ENCODE peak calls at places on chromosomes 12 and 14, in eight cellular contexts. One of them, this sample, is unnamed.

GRCh38 chr12:57127101-57127709 is 1.1 kb upstream of the LRP1 start:
- DNase-seq in A549: peak
- DNase-seq in cardiac fibroblast: no peak
- DNase-seq in heart left ventricle: peak
- DNase-seq in IMR-90: no peak
- DNase-seq in astrocyte of the cerebellum: no peak
- DNase-seq in right cardiac atrium: peak
- DNase-seq in naive thymus-derived CD4-positive, alpha-beta T cell: peak
- DNase-seq in this sample: no peak

GRCh38 chr14:69045857-69046351 is 66.8 kb upstream of the ACTN1 start:
- DNase-seq in A549: no peak
- DNase-seq in cardiac fibroblast: peak
- DNase-seq in heart left ventricle: peak
- DNase-seq in IMR-90: no peak
- DNase-seq in astrocyte of the cerebellum: no peak
- DNase-seq in right cardiac atrium: peak
- DNase-seq in naive thymus-derived CD4-positive, alpha-beta T cell: no peak
- DNase-seq in this sample: no peak

GRCh38 chr14:22547948-22548750 is 40.9 kb downstream of the DAD1 start:
- DNase-seq in A549: no peak
- DNase-seq in cardiac fibroblast: no peak
- DNase-seq in heart left ventricle: no peak
- DNase-seq in IMR-90: no peak
- DNase-seq in astrocyte of the cerebellum: no peak
- DNase-seq in right cardiac atrium: no peak
- DNase-seq in naive thymus-derived CD4-positive, alpha-beta T cell: no peak
- DNase-seq in this sample: no peak

GRCh38 chr14:55353686-55354467 is 57.8 kb downstream of the ATG14 start:
- DNase-seq in A549: no peak
- DNase-seq in cardiac fibroblast: no peak
- DNase-seq in heart left ventricle: no peak
- DNase-seq in IMR-90: no peak
- DNase-seq in astrocyte of the cerebellum: no peak
- DNase-seq in right cardiac atrium: no peak
- DNase-seq in naive thymus-derived CD4-positive, alpha-beta T cell: peak
- DNase-seq in this sample: no peak

GRCh38 chr14:49980027-49980426 is 87.1 kb downstream of the ARF6 start:
- DNase-seq in A549: no peak
- DNase-seq in cardiac fibroblast: no peak
- DNase-seq in heart left ventricle: no peak
- DNase-seq in IMR-90: no peak
- DNase-seq in astrocyte of the cerebellum: no peak
- DNase-seq in right cardiac atrium: no peak
- DNase-seq in naive thymus-derived CD4-positive, alpha-beta T cell: no peak
- DNase-seq in this sample: no peak

GRCh38 chr12:14238224-14238792 is 127.2 kb upstream of the ATF7IP start:
- DNase-seq in A549: peak
- DNase-seq in cardiac fibroblast: peak
- DNase-seq in heart left ventricle: no peak
- DNase-seq in IMR-90: peak
- DNase-seq in astrocyte of the cerebellum: peak
- DNase-seq in right cardiac atrium: no peak
- DNase-seq in naive thymus-derived CD4-positive, alpha-beta T cell: no peak
- DNase-seq in this sample: no peak

GRCh38 chr14:50232276-50232642 is 881 bp upstream of the SOS2 start:
- DNase-seq in A549: no peak
- DNase-seq in cardiac fibroblast: no peak
- DNase-seq in heart left ventricle: no peak
- DNase-seq in IMR-90: no peak
- DNase-seq in astrocyte of the cerebellum: no peak
- DNase-seq in right cardiac atrium: no peak
- DNase-seq in naive thymus-derived CD4-positive, alpha-beta T cell: no peak
- DNase-seq in this sample: no peak

GRCh38 chr12:59823535-59823934 is 227.7 kb downstream of the SLC16A7 start:
- DNase-seq in A549: no peak
- DNase-seq in cardiac fibroblast: no peak
- DNase-seq in heart left ventricle: no peak
- DNase-seq in IMR-90: peak
- DNase-seq in astrocyte of the cerebellum: no peak
- DNase-seq in right cardiac atrium: no peak
- DNase-seq in naive thymus-derived CD4-positive, alpha-beta T cell: no peak
- DNase-seq in this sample: no peak

GRCh38 chr14:76724827-76725550 is 36.3 kb upstream of the VASH1 start:
- DNase-seq in A549: no peak
- DNase-seq in cardiac fibroblast: no peak
- DNase-seq in heart left ventricle: no peak
- DNase-seq in IMR-90: no peak
- DNase-seq in astrocyte of the cerebellum: no peak
- DNase-seq in right cardiac atrium: no peak
- DNase-seq in naive thymus-derived CD4-positive, alpha-beta T cell: no peak
- DNase-seq in this sample: no peak

GRCh38 chr14:100304825-100305445 is 1.3 kb downstream of the SLC25A29 start:
- DNase-seq in A549: peak
- DNase-seq in cardiac fibroblast: peak
- DNase-seq in heart left ventricle: peak
- DNase-seq in IMR-90: peak
- DNase-seq in astrocyte of the cerebellum: no peak
- DNase-seq in right cardiac atrium: peak
- DNase-seq in naive thymus-derived CD4-positive, alpha-beta T cell: no peak
- DNase-seq in this sample: no peak

GRCh38 chr14:105901226-105901625 is 374.8 kb downstream of the TMEM121 start:
- DNase-seq in A549: no peak
- DNase-seq in cardiac fibroblast: no peak
- DNase-seq in heart left ventricle: no peak
- DNase-seq in IMR-90: no peak
- DNase-seq in astrocyte of the cerebellum: no peak
- DNase-seq in right cardiac atrium: peak
- DNase-seq in naive thymus-derived CD4-positive, alpha-beta T cell: no peak
- DNase-seq in this sample: no peak

GRCh38 chr14:49623941-49624806 is 3.6 kb downstream of the MGAT2 start:
- DNase-seq in A549: no peak
- DNase-seq in cardiac fibroblast: no peak
- DNase-seq in heart left ventricle: no peak
- DNase-seq in IMR-90: no peak
- DNase-seq in astrocyte of the cerebellum: no peak
- DNase-seq in right cardiac atrium: no peak
- DNase-seq in naive thymus-derived CD4-positive, alpha-beta T cell: no peak
- DNase-seq in this sample: no peak

GRCh38 chr12:120495189-120495722 is 657 bp upstream of the DYNLL1 start:
- DNase-seq in A549: no peak
- DNase-seq in cardiac fibroblast: no peak
- DNase-seq in heart left ventricle: no peak
- DNase-seq in IMR-90: no peak
- DNase-seq in astrocyte of the cerebellum: no peak
- DNase-seq in right cardiac atrium: peak
- DNase-seq in naive thymus-derived CD4-positive, alpha-beta T cell: no peak
- DNase-seq in this sample: no peak

GRCh38 chr12:78085562-78086182 is 255.0 kb downstream of the NAV3 start:
- DNase-seq in A549: no peak
- DNase-seq in cardiac fibroblast: peak
- DNase-seq in heart left ventricle: no peak
- DNase-seq in IMR-90: peak
- DNase-seq in astrocyte of the cerebellum: no peak
- DNase-seq in right cardiac atrium: no peak
- DNase-seq in naive thymus-derived CD4-positive, alpha-beta T cell: no peak
- DNase-seq in this sample: no peak

GRCh38 chr12:53096089-53096741 is 1.3 kb upstream of the IGFBP6 start:
- DNase-seq in A549: no peak
- DNase-seq in cardiac fibroblast: peak
- DNase-seq in heart left ventricle: peak
- DNase-seq in IMR-90: peak
- DNase-seq in astrocyte of the cerebellum: no peak
- DNase-seq in right cardiac atrium: peak
- DNase-seq in naive thymus-derived CD4-positive, alpha-beta T cell: no peak
- DNase-seq in this sample: no peak

GRCh38 chr14:61927521-61927920 is 165.3 kb downstream of the SNAPC1 start:
- DNase-seq in A549: peak
- DNase-seq in cardiac fibroblast: no peak
- DNase-seq in heart left ventricle: no peak
- DNase-seq in IMR-90: peak
- DNase-seq in astrocyte of the cerebellum: peak
- DNase-seq in right cardiac atrium: no peak
- DNase-seq in naive thymus-derived CD4-positive, alpha-beta T cell: no peak
- DNase-seq in this sample: no peak

GRCh38 chr14:65164068-65164824 is 61.9 kb upstream of the MAX start:
- DNase-seq in A549: peak
- DNase-seq in cardiac fibroblast: peak
- DNase-seq in heart left ventricle: no peak
- DNase-seq in IMR-90: peak
- DNase-seq in astrocyte of the cerebellum: peak
- DNase-seq in right cardiac atrium: no peak
- DNase-seq in naive thymus-derived CD4-positive, alpha-beta T cell: peak
- DNase-seq in this sample: no peak

GRCh38 chr14:102063092-102063807 is 23.6 kb downstream of the HSP90AA1 start:
- DNase-seq in A549: peak
- DNase-seq in cardiac fibroblast: peak
- DNase-seq in heart left ventricle: peak
- DNase-seq in IMR-90: peak
- DNase-seq in astrocyte of the cerebellum: peak
- DNase-seq in right cardiac atrium: peak
- DNase-seq in naive thymus-derived CD4-positive, alpha-beta T cell: peak
- DNase-seq in this sample: peak

GRCh38 chr14:63770187-63770807 is 42.4 kb upstream of the SGPP1 start:
- DNase-seq in A549: peak
- DNase-seq in cardiac fibroblast: peak
- DNase-seq in heart left ventricle: peak
- DNase-seq in IMR-90: peak
- DNase-seq in astrocyte of the cerebellum: peak
- DNase-seq in right cardiac atrium: no peak
- DNase-seq in naive thymus-derived CD4-positive, alpha-beta T cell: peak
- DNase-seq in this sample: no peak

GRCh38 chr12:6620137-6620884 is 13.1 kb upstream of the CHD4 start:
- DNase-seq in A549: no peak
- DNase-seq in cardiac fibroblast: peak
- DNase-seq in heart left ventricle: no peak
- DNase-seq in IMR-90: no peak
- DNase-seq in astrocyte of the cerebellum: no peak
- DNase-seq in right cardiac atrium: peak
- DNase-seq in naive thymus-derived CD4-positive, alpha-beta T cell: peak
- DNase-seq in this sample: no peak
- H3K4me3 ChIP-seq in A549: no peak
- H3K4me3 ChIP-seq in cardiac fibroblast: peak
- H3K4me3 ChIP-seq in heart left ventricle: peak
- H3K4me3 ChIP-seq in IMR-90: no peak
- H3K4me3 ChIP-seq in astrocyte of the cerebellum: no peak
- H3K4me3 ChIP-seq in right cardiac atrium: no peak
- H3K4me3 ChIP-seq in naive thymus-derived CD4-positive, alpha-beta T cell: no peak
- H3K4me3 ChIP-seq in this sample: no peak

DNA sequence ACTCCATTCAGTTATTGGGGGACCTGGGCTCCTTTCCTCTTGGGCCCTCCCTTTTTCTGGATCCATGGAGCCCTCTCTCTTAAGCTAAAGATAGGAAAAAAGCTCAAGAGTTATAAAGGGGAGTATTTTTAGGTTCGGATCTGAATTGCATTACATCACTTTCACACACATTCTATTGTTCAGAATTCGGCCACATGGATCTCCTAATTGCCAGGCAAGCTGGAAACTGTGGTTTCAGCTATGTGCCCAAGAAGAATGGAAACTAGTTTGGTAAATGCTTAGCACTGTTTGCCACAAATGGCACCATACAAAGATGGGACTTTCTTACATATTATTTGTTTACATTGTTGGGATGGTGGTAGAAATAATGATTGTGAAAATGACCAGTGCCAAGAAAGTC is 145.6 kb downstream of the LRIG3 start:
- DNase-seq in A549: no peak
- DNase-seq in cardiac fibroblast: no peak
- DNase-seq in heart left ventricle: no peak
- DNase-seq in IMR-90: no peak
- DNase-seq in astrocyte of the cerebellum: no peak
- DNase-seq in right cardiac atrium: no peak
- DNase-seq in naive thymus-derived CD4-positive, alpha-beta T cell: no peak
- DNase-seq in this sample: no peak
- H3K4me3 ChIP-seq in A549: no peak
- H3K4me3 ChIP-seq in cardiac fibroblast: no peak
- H3K4me3 ChIP-seq in heart left ventricle: no peak
- H3K4me3 ChIP-seq in IMR-90: no peak
- H3K4me3 ChIP-seq in astrocyte of the cerebellum: no peak
- H3K4me3 ChIP-seq in right cardiac atrium: no peak
- H3K4me3 ChIP-seq in naive thymus-derived CD4-positive, alpha-beta T cell: no peak
- H3K4me3 ChIP-seq in this sample: no peak

DNA sequence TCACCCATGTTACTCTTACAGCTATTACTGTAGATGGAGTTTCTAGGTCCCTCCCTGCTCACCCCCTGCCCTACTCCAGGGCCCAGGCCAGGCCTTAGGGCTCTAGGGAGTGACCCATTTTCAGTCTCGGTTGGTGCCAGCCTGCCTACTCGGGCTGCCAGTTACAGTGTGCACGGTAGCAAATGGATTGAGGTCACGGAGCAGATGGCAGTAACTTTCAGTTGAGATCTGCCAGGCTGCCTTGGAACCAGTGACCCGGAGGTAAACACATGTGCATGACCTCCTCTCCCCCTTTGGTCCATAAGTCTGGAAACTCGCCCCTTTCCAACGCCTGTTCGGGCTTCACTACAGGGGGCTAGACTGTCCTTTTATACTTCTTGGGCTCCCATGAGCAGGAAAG is 139.7 kb upstream of the TBX3 start:
- DNase-seq in A549: no peak
- DNase-seq in cardiac fibroblast: no peak
- DNase-seq in heart left ventricle: no peak
- DNase-seq in IMR-90: no peak
- DNase-seq in astrocyte of the cerebellum: no peak
- DNase-seq in right cardiac atrium: no peak
- DNase-seq in naive thymus-derived CD4-positive, alpha-beta T cell: no peak
- DNase-seq in this sample: no peak
- H3K4me3 ChIP-seq in A549: no peak
- H3K4me3 ChIP-seq in cardiac fibroblast: no peak
- H3K4me3 ChIP-seq in heart left ventricle: no peak
- H3K4me3 ChIP-seq in IMR-90: no peak
- H3K4me3 ChIP-seq in astrocyte of the cerebellum: no peak
- H3K4me3 ChIP-seq in right cardiac atrium: no peak
- H3K4me3 ChIP-seq in naive thymus-derived CD4-positive, alpha-beta T cell: no peak
- H3K4me3 ChIP-seq in this sample: no peak

GRCh38 chr12:132582058-132582420 is 28.3 kb downstream of the LRCOL1 start:
- DNase-seq in A549: no peak
- DNase-seq in cardiac fibroblast: no peak
- DNase-seq in heart left ventricle: no peak
- DNase-seq in IMR-90: no peak
- DNase-seq in astrocyte of the cerebellum: no peak
- DNase-seq in right cardiac atrium: peak
- DNase-seq in naive thymus-derived CD4-positive, alpha-beta T cell: no peak
- DNase-seq in this sample: no peak

GRCh38 chr12:132583311-132583710 is 27.1 kb downstream of the LRCOL1 start:
- DNase-seq in A549: no peak
- DNase-seq in cardiac fibroblast: no peak
- DNase-seq in heart left ventricle: no peak
- DNase-seq in IMR-90: no peak
- DNase-seq in astrocyte of the cerebellum: no peak
- DNase-seq in right cardiac atrium: no peak
- DNase-seq in naive thymus-derived CD4-positive, alpha-beta T cell: no peak
- DNase-seq in this sample: no peak

GRCh38 chr12:132583736-132584135 is 26.6 kb downstream of the LRCOL1 start:
- DNase-seq in A549: no peak
- DNase-seq in cardiac fibroblast: no peak
- DNase-seq in heart left ventricle: no peak
- DNase-seq in IMR-90: no peak
- DNase-seq in astrocyte of the cerebellum: no peak
- DNase-seq in right cardiac atrium: peak
- DNase-seq in naive thymus-derived CD4-positive, alpha-beta T cell: no peak
- DNase-seq in this sample: no peak

GRCh38 chr12:132581348-132582057 is 28.9 kb downstream of the LRCOL1 start:
- DNase-seq in A549: no peak
- DNase-seq in cardiac fibroblast: no peak
- DNase-seq in heart left ventricle: no peak
- DNase-seq in IMR-90: no peak
- DNase-seq in astrocyte of the cerebellum: no peak
- DNase-seq in right cardiac atrium: peak
- DNase-seq in naive thymus-derived CD4-positive, alpha-beta T cell: no peak
- DNase-seq in this sample: no peak

GRCh38 chr12:132582582-132583279 is 27.7 kb downstream of the LRCOL1 start:
- DNase-seq in A549: no peak
- DNase-seq in cardiac fibroblast: no peak
- DNase-seq in heart left ventricle: no peak
- DNase-seq in IMR-90: no peak
- DNase-seq in astrocyte of the cerebellum: no peak
- DNase-seq in right cardiac atrium: peak
- DNase-seq in naive thymus-derived CD4-positive, alpha-beta T cell: no peak
- DNase-seq in this sample: no peak
- H3K4me3 ChIP-seq in A549: no peak
- H3K4me3 ChIP-seq in cardiac fibroblast: peak
- H3K4me3 ChIP-seq in heart left ventricle: peak
- H3K4me3 ChIP-seq in IMR-90: no peak
- H3K4me3 ChIP-seq in astrocyte of the cerebellum: no peak
- H3K4me3 ChIP-seq in right cardiac atrium: peak
- H3K4me3 ChIP-seq in naive thymus-derived CD4-positive, alpha-beta T cell: no peak
- H3K4me3 ChIP-seq in this sample: no peak